ENCODE peak calls at places on chromosome 22, in seven cellular contexts. X, H, M, S, K, W and G are unnamed samples.
A peak's percentile ranks its signal among the peaks of the same experiment; 100 is the strongest.

GRCh38 chr22:35556666-35557065 is 16.0 kb downstream of the RASD2 start:
- DNase-seq in X (no peak), H (no peak), M (peak; percentile 52), S (no peak), K (no peak), W (no peak), G (no peak)

GRCh38 chr22:19295733-19296132 is 4.2 kb upstream of the CLTCL1 start:
- DNase-seq in X (no peak), H (no peak), M (no peak), S (no peak), K (no peak), W (no peak), G (no peak)

GRCh38 chr22:50112151-50113118 is 22.6 kb downstream of the MOV10L1 start:
- DNase-seq in X (no peak), H (no peak), M (peak; percentile 53), S (no peak), K (peak; percentile 72), W (peak; percentile 25), G (no peak)

GRCh38 chr22:45150139-45150538 is 13.6 kb upstream of the NUP50 start:
- DNase-seq in X (no peak), H (no peak), M (no peak), S (no peak), K (no peak), W (no peak), G (no peak)

GRCh38 chr22:23088199-23088604 is 17.9 kb downstream of the GNAZ start:
- DNase-seq in X (peak; percentile 44), H (no peak), M (no peak), S (no peak), K (no peak), W (no peak), G (no peak)

GRCh38 chr22:36948273-36949055 is 35.0 kb downstream of the CSF2RB start:
- DNase-seq in X (no peak), H (no peak), M (peak; percentile 22), S (no peak), K (no peak), W (no peak), G (no peak)

GRCh38 chr22:37896181-37896592 is 9.9 kb upstream of the MICALL1 start:
- DNase-seq in X (peak; percentile 43), H (peak; percentile 83), M (no peak), S (no peak), K (peak; percentile 76), W (peak; percentile 88), G (no peak)

GRCh38 chr22:44159230-44159629 is 21.5 kb upstream of the PARVG start:
- DNase-seq in X (no peak), H (no peak), M (peak; percentile 53), S (no peak), K (no peak), W (no peak), G (no peak)

GRCh38 chr22:36439481-36440271 is 41.8 kb downstream of the TXN2 start:
- DNase-seq in X (no peak), H (no peak), M (peak; percentile 95), S (no peak), K (peak; percentile 69), W (peak; percentile 65), G (no peak)

GRCh38 chr22:31530816-31531180 is 34.5 kb downstream of the SFI1 start:
- DNase-seq in X (no peak), H (no peak), M (peak; percentile 35), S (no peak), K (no peak), W (peak; percentile 22), G (no peak)

GRCh38 chr22:31532060-31532459 is 35.7 kb downstream of the SFI1 start:
- DNase-seq in X (no peak), H (no peak), M (peak; percentile 23), S (no peak), K (no peak), W (no peak), G (no peak)

GRCh38 chr22:31526275-31526674 is 29.9 kb downstream of the SFI1 start:
- DNase-seq in X (no peak), H (no peak), M (no peak), S (no peak), K (no peak), W (no peak), G (no peak)
- TF ChIP-seq EZH2phosphoT487 in X (no peak), H (no peak), M (no peak), S (no peak), K (no peak), W (no peak), G (no peak)

DNA sequence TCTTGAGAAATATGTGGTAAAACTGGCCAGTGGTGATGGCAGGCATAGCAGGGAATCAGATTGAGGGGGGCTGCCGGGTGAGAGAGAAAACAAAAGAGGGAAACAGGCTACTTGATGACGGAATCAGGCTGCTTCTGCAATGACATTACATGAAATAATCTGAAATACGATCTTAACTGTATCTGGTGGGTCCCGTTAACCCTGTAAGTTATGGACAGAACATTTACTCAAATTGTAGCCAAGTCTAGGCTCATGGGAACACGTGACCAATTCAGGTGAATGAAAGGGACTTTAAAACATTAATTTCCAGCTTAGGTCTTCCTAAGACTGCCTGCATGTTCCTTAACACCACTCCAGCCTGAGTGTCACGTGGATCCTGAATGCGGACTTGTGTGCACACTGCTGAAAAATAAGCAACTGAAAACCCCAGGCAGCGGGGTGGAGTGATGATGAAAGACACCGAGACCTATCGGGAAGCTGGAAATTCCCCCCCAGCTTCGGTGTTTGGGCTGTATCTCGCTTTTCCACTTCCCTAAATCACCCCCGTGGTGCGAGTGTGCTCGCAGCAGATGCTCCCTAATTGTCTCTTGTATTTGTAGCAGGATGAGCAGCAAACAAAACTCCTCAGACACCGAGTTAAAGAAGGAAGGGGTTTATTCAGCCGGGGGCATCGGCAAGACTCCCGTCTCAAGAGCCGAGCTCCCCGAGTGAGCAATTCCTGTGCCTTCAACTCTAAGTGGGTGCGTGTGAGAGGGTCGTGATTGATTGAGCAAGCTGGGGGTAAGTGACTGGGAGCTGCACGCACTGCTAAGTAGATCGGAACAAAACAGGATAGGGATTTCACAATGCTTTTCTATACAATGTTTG is 145.0 kb upstream of the GRK3 start:
- DNase-seq in X (no peak), H (no peak), M (peak; percentile 61), S (no peak), K (peak; percentile 49), W (no peak), G (no peak)
- TF ChIP-seq EZH2phosphoT487 in X (no peak), H (no peak), M (peak; percentile 56), S (no peak), K (no peak), W (no peak), G (no peak)

DNA sequence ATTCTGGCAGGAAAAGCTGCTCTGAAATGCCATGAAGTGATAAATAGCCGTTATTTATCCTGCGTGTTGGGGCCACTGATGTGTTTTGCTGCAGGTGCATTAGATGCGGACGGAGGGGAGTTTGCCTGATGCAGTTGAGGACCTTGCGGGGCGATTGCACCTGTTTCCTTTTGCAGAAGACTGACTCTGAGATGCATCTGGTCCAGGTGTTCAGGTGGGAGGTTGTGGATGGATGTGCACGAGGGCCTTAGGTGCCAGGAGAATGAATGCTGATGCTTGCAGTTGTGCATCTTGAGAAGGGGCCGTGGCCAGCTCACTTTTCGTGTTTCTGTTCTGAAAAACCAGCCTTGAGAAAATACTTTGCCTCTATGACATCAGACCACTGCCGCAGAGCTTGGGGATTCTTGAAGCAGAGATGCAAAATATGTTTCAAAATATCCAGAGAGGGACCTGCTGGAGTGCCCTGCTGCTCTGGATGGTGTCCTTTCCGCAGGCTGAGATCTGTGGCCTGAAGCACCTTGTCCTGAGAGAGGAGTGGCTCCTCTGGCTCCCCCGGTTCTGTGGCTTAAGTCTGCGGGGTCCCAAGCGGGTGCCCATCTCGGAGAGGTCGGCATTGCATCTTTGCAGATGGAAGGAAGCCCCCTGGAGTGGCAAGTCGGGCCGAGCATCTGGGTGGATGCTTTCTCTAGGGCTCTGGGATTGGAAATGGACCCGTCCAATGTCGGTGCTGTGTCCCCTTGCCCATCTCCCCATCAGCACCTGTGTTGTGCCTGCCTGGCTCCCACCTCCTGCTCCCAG is 1031.1 kb downstream of the TBC1D22A start:
- DNase-seq in X (no peak), H (no peak), M (no peak), S (no peak), K (no peak), W (no peak), G (no peak)
- TF ChIP-seq EZH2phosphoT487 in X (no peak), H (no peak), M (no peak), S (no peak), K (no peak), W (no peak), G (no peak)

DNA sequence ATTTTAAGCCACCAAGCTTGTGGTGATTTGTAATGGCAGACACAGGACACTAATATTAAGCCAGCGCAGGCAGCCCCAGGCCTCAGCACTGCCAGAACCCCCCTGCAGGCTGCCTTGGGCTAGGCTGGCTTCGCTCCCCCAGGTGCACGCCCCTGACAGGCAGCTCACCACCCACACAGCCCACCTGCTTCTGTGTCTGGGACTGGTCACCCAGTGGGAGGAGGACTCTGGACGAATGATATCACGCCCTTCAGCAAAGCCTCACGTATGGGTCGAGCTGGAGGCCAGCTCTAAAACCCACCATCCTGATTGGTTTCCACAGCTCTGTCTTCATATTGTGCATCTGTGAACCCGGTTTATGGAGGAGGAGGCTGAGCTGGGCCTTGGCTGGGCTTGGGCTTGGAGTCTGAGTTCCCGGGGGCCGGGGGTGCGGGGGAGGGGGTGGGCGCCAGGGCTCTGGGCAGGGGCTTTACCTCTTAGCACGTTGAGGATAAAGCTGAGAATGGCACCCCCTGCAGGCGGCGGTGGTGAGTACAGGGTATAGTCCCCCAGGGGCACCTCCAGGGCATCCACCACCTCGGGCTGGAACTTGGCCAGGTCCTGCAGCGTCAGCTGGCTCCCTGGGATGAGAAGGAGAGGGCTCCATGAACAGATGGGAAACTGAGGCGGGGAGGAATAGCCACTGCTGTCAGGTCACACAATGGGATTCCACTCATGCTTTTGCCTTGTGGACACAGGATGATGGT is 13.8 kb downstream of the GGT5 start:
- DNase-seq in X (peak; percentile 88), H (peak; percentile 40), M (peak; percentile 11), S (no peak), K (peak; percentile 40), W (no peak), G (peak; percentile 71)
- TF ChIP-seq EZH2phosphoT487 in X (no peak), H (no peak), M (no peak), S (no peak), K (no peak), W (no peak), G (no peak)

GRCh38 chr22:25774575-25775026 is 32.6 kb downstream of the MYO18B start:
- DNase-seq in X (peak; percentile 82), H (no peak), M (peak; percentile 18), S (no peak), K (no peak), W (peak; percentile 4), G (peak; percentile 71)
- TF ChIP-seq EZH2phosphoT487 in X (no peak), H (no peak), M (no peak), S (no peak), K (no peak), W (no peak), G (no peak)

DNA sequence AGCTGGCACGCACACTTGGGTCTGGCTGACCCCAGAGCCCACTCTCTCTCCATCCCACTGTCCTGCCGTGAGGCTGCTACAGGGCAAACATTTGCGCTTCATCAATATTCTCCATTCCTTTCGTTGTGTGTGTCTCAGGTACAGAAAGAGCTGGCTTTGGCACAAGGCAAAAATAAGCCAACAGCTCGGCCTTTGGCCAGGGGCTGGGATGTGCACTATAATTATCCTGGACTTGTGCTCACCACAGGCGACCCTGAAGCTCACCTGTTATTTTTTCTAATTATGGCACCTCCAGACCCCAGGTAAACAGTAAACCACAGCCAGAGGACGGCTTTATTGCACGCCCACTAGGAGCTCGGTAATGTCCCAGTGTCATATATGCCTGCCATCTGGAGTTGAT is 10.9 kb downstream of the ZMAT5 start:
- DNase-seq in X (no peak), H (no peak), M (no peak), S (no peak), K (no peak), W (no peak), G (no peak)
- TF ChIP-seq EZH2phosphoT487 in X (no peak), H (no peak), M (no peak), S (no peak), K (no peak), W (no peak), G (no peak)